ENCODE peak calls at places on chromosomes 13 and 19, in four cellular contexts. C is anterior cingulate cortex, R is GDM1, N is EL. Z is an unnamed sample.
A peak's percentile ranks its signal among the peaks of the same experiment; 100 is the strongest.

GRCh38 chr13:95245072-95245471 is 56.2 kb downstream of the ABCC4 start:
- DNase-seq in C (no peak), R (no peak), N (no peak), Z (no peak)

GRCh38 chr19:55643003-55643732 is at the start of gene ZNF581:
- DNase-seq in C (peak; percentile 28), R (peak; percentile 38), N (peak; percentile 82), Z (peak; percentile 89)

GRCh38 chr19:35045667-35046300 is 4.3 kb downstream of the HPN start:
- DNase-seq in C (peak; percentile 26), R (peak; percentile 85), N (peak; percentile 58), Z (peak; percentile 87)

GRCh38 chr19:55638864-55639359 is 1.9 kb upstream of the ZNF580 start:
- DNase-seq in C (no peak), R (peak; percentile 42), N (peak; percentile 39), Z (peak; percentile 66)

GRCh38 chr13:110062777-110063442 is 244.0 kb downstream of the COL4A1 start:
- DNase-seq in C (no peak), R (no peak), N (no peak), Z (no peak)

GRCh38 chr13:21673592-21674270 is 2.9 kb downstream of the FGF9 start:
- DNase-seq in C (no peak), R (no peak), N (peak; percentile 23), Z (peak; percentile 59)

GRCh38 chr13:94254737-94255136 is 224.7 kb downstream of the DCT start:
- DNase-seq in C (no peak), R (no peak), N (no peak), Z (no peak)

GRCh38 chr19:36081385-36081784 is 26.7 kb downstream of the WDR62 start:
- DNase-seq in C (peak; percentile 62), R (no peak), N (no peak), Z (no peak)

GRCh38 chr19:5536337-5536894 is 31.3 kb downstream of the TINCR start:
- DNase-seq in C (peak; percentile 65), R (no peak), N (peak; percentile 23), Z (peak; percentile 34)

GRCh38 chr13:38395505-38395803 is 45.8 kb downstream of the UFM1 start:
- DNase-seq in C (no peak), R (no peak), N (no peak), Z (no peak)

GRCh38 chr13:112670864-112671263 is 19.0 kb upstream of the ATP11A start:
- DNase-seq in C (no peak), R (no peak), N (no peak), Z (no peak)

GRCh38 chr13:108980237-108980636 is 350.8 kb downstream of the MYO16 start:
- DNase-seq in C (no peak), R (no peak), N (no peak), Z (no peak)

GRCh38 chr13:99992912-99993311 is 11.3 kb downstream of the ZIC2 start:
- DNase-seq in C (no peak), R (no peak), N (no peak), Z (peak; percentile 48)

GRCh38 chr13:33051632-33052031 is 35.4 kb downstream of the KL start:
- DNase-seq in C (no peak), R (no peak), N (no peak), Z (no peak)

GRCh38 chr19:40611900-40612698 is 10.9 kb downstream of the LTBP4 start:
- DNase-seq in C (no peak), R (no peak), N (no peak), Z (no peak)

GRCh38 chr13:77338961-77339401 is 12.1 kb upstream of the MYCBP2 start:
- DNase-seq in C (no peak), R (peak; percentile 48), N (no peak), Z (peak; percentile 49)

GRCh38 chr19:50580970-50581636 is 12.9 kb upstream of the LRRC4B start:
- DNase-seq in C (no peak), R (no peak), N (no peak), Z (no peak)

GRCh38 chr13:25095862-25096453 is at the start of gene PABPC3:
- DNase-seq in C (no peak), R (no peak), N (peak; percentile 3), Z (no peak)

GRCh38 chr13:101945435-101945834 is 456.4 kb downstream of the FGF14 start:
- DNase-seq in C (no peak), R (no peak), N (no peak), Z (no peak)

GRCh38 chr19:4178990-4179389 is 3.4 kb downstream of the SIRT6 start:
- DNase-seq in C (no peak), R (no peak), N (no peak), Z (no peak)

GRCh38 chr19:58511353-58512208 is at the start of gene SLC27A5:
- DNase-seq in C (no peak), R (no peak), N (no peak), Z (no peak)

GRCh38 chr19:29667941-29668340 is 2.7 kb downstream of the PLEKHF1 start:
- DNase-seq in C (no peak), R (no peak), N (no peak), Z (no peak)

GRCh38 chr19:50329146-50329925 is at the start of gene KCNC3:
- DNase-seq in C (peak; percentile 100), R (peak; percentile 99), N (peak; percentile 47), Z (peak; percentile 99)

GRCh38 chr19:2923510-2923909 is 21.3 kb downstream of the ZNF77 start:
- DNase-seq in C (no peak), R (no peak), N (peak; percentile 29), Z (no peak)

GRCh38 chr19:29678484-29679106 is 13.3 kb downstream of the PLEKHF1 start:
- DNase-seq in C (peak; percentile 34), R (no peak), N (no peak), Z (no peak)

GRCh38 chr13:49935171-49936084 is 712 bp downstream of the SPRYD7 start:
- DNase-seq in C (peak; percentile 47), R (peak; percentile 39), N (peak; percentile 87), Z (peak; percentile 66)

GRCh38 chr13:99355267-99356215 is 48.3 kb upstream of the GPR183 start:
- DNase-seq in C (no peak), R (no peak), N (no peak), Z (no peak)

GRCh38 chr13:110137677-110138008 is 169.3 kb downstream of the COL4A1 start:
- DNase-seq in C (no peak), R (peak; percentile 80), N (no peak), Z (no peak)